ENCODE peak calls at places on chromosome 21, in five cellular contexts. One of them, this sample, is unnamed. For H3K9me3, the result is how much of the 10 kb centered on the place peaks cover.

GRCh38 chr21:37937668-37938067 is 21.4 kb upstream of the KCNJ6 start:
- DNase-seq in neuronal stem cell: no peak
- DNase-seq in H9: no peak
- DNase-seq in trophoblast cell: no peak
- DNase-seq in H1: no peak
- DNase-seq in this sample: no peak

GRCh38 chr21:46099476-46099875 is 1.6 kb downstream of the COL6A2 start:
- DNase-seq in H1: no peak
- DNase-seq in H9: peak
- DNase-seq in trophoblast cell: no peak
- DNase-seq in neuronal stem cell: no peak
- DNase-seq in this sample: peak

GRCh38 chr21:38486705-38487104 is 11.6 kb downstream of the ERG start:
- DNase-seq in H1: no peak
- DNase-seq in neuronal stem cell: no peak
- DNase-seq in H9: no peak
- DNase-seq in trophoblast cell: peak
- DNase-seq in this sample: no peak

GRCh38 chr21:25960423-25960822 is 210.1 kb downstream of the APP start:
- DNase-seq in H1: peak
- DNase-seq in neuronal stem cell: peak
- DNase-seq in trophoblast cell: no peak
- DNase-seq in H9: peak
- DNase-seq in this sample: peak

GRCh38 chr21:31284797-31285397 is 59.2 kb downstream of the TIAM1 start:
- DNase-seq in trophoblast cell: no peak
- DNase-seq in H1: no peak
- DNase-seq in neuronal stem cell: no peak
- DNase-seq in H9: no peak
- DNase-seq in this sample: peak

GRCh38 chr21:31520506-31521163 is 138.9 kb upstream of the SOD1 start:
- DNase-seq in H9: no peak
- DNase-seq in H1: no peak
- DNase-seq in trophoblast cell: no peak
- DNase-seq in neuronal stem cell: no peak
- DNase-seq in this sample: peak

GRCh38 chr21:38850277-38850951 is 44.7 kb downstream of the ETS2 start:
- DNase-seq in H1: no peak
- DNase-seq in H9: no peak
- DNase-seq in trophoblast cell: no peak
- DNase-seq in neuronal stem cell: no peak
- DNase-seq in this sample: no peak

GRCh38 chr21:44552136-44552535 is 831 bp upstream of the KRTAP10-2 start:
- DNase-seq in H9: no peak
- DNase-seq in trophoblast cell: no peak
- DNase-seq in H1: no peak
- DNase-seq in neuronal stem cell: no peak
- DNase-seq in this sample: no peak

GRCh38 chr21:44730028-44730395 is 18.6 kb upstream of the TSPEAR start:
- DNase-seq in H9: no peak
- DNase-seq in neuronal stem cell: no peak
- DNase-seq in trophoblast cell: no peak
- DNase-seq in H1: no peak
- DNase-seq in this sample: no peak

GRCh38 chr21:31335957-31336738 is 7.9 kb downstream of the TIAM1 start:
- DNase-seq in H1: no peak
- DNase-seq in trophoblast cell: peak
- DNase-seq in H9: no peak
- DNase-seq in neuronal stem cell: no peak
- DNase-seq in this sample: peak

GRCh38 chr21:28113718-28114117 is 879.0 kb downstream of the LTN1 start:
- DNase-seq in neuronal stem cell: no peak
- DNase-seq in H1: no peak
- DNase-seq in H9: no peak
- DNase-seq in trophoblast cell: no peak
- DNase-seq in this sample: no peak

GRCh38 chr21:18384771-18385170 is 18.8 kb downstream of the TMPRSS15 start:
- DNase-seq in H1: no peak
- DNase-seq in neuronal stem cell: no peak
- DNase-seq in H9: no peak
- DNase-seq in trophoblast cell: no peak
- DNase-seq in this sample: peak

DNA sequence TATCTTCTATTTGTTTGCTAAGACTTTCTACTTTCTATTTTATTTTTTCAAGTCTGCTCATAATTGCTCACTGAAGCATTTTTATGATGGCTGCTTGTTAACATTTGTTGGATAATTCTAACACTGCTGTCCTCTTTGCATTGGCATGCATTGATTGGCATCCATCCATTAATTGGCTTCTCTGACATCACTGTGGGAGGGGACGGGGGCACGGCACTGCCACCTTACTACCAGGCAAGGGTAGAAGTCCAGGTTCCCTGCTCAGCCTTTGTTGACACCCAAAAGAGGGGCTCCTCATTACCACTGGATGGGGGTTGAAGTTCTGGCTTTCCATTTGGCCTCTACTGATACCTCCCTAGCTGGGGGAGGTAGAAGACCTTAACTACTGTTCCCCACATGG is 11.5 kb upstream of the ABCG1 start:
- DNase-seq in H1: no peak
- DNase-seq in H9: no peak
- DNase-seq in trophoblast cell: no peak
- DNase-seq in neuronal stem cell: no peak
- DNase-seq in this sample: no peak
- H2BK12ac ChIP-seq in H1: no peak
- H2BK12ac ChIP-seq in H9: no peak
- H2BK12ac ChIP-seq in trophoblast cell: no peak
- H2BK12ac ChIP-seq in neuronal stem cell: no peak
- H2BK12ac ChIP-seq in this sample: no peak

DNA sequence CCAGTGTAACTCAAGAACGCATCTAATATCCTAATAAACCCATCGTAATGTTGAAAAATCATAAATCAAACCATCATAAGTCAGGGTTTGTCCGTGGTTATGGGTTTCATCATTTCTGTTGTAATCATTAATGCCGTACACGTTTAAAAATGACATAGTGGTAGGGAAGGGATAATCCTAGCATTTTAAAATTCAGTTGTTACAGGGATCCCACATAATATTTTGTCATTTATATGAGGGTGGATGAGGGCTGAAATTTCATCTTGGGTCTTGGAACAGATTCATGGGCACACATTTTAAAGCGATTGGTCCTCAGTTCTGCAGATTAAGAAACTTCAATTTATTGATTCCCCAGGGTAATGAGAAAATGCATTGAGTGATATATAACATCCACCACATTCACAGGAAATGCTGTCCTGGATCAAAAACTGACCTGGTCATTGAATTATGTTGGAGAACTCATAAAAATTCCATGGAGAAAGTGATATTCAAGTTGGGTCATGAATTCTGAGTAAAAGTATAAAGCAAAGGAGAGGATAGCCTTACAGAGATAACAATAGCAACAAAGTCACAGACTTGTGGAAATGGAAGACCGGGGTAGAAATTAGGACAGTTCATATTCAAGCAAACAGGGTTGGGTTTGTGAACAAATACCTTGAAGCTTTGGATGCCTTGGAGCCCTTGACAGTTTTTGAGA is 1527.3 kb upstream of the TPTE start:
- DNase-seq in H1: no peak
- DNase-seq in trophoblast cell: no peak
- DNase-seq in H9: no peak
- DNase-seq in neuronal stem cell: no peak
- DNase-seq in this sample: no peak
- H3K9me3 ChIP-seq in H1: half or more
- H3K9me3 ChIP-seq in trophoblast cell: under half
- H3K9me3 ChIP-seq in H9: half or more
- H3K9me3 ChIP-seq in neuronal stem cell: under half
- H3K9me3 ChIP-seq in this sample: under half

DNA sequence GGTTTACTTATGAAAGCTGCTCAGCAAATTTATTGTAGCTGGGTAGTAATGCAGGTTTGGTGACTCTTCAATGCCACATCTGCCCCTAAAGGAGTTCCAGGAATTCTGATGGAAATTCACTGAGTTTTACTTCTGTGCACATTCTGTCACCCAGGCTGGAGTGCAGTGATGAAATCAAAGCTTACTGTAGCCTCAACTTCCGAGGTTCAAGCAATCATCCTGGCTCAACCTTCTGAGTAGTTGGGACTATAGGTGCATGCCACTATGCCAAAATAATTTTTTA is 150.6 kb upstream of the RUNX1 start:
- DNase-seq in H9: no peak
- DNase-seq in trophoblast cell: peak
- DNase-seq in H1: no peak
- DNase-seq in neuronal stem cell: no peak
- DNase-seq in this sample: no peak
- H3K4ac ChIP-seq in H9: no peak
- H3K4ac ChIP-seq in trophoblast cell: no peak
- H3K4ac ChIP-seq in H1: no peak
- H3K4ac ChIP-seq in neuronal stem cell: no peak
- H3K4ac ChIP-seq in this sample: no peak

DNA sequence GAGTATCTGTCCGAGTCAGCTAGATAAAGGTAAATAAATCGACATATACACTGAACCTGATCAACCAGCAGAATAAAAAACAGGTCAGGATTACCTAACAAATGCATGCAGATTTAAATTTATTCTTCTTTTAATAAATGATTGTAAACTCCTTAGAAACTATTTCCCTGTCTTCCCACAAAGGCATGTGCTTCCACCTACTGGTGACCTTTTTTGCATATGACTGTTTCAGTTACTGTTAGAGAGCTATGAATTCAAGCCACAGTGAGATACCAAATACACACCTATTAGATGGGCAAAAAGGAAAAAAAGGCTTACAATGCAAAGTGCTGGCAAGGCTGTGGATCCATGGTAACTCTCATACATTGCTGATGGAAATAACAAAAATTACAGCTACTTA is 957.4 kb upstream of the NCAM2 start:
- DNase-seq in H1: no peak
- DNase-seq in H9: no peak
- DNase-seq in neuronal stem cell: no peak
- DNase-seq in trophoblast cell: no peak
- DNase-seq in this sample: peak
- H2BK12ac ChIP-seq in H1: no peak
- H2BK12ac ChIP-seq in H9: no peak
- H2BK12ac ChIP-seq in neuronal stem cell: no peak
- H2BK12ac ChIP-seq in trophoblast cell: no peak
- H2BK12ac ChIP-seq in this sample: no peak

GRCh38 chr21:7952648-7953047 is 2568.7 kb upstream of the TPTE start:
- DNase-seq in trophoblast cell: no peak
- DNase-seq in H1: no peak
- DNase-seq in neuronal stem cell: no peak
- DNase-seq in H9: no peak
- DNase-seq in this sample: no peak
- H3K9me3 ChIP-seq in trophoblast cell: under half
- H3K9me3 ChIP-seq in H1: half or more
- H3K9me3 ChIP-seq in neuronal stem cell: half or more
- H3K9me3 ChIP-seq in H9: under half
- H3K9me3 ChIP-seq in this sample: half or more

GRCh38 chr21:40143822-40144525 is 276.7 kb downstream of the PCP4 start:
- DNase-seq in trophoblast cell: peak
- DNase-seq in neuronal stem cell: peak
- DNase-seq in H9: peak
- DNase-seq in H1: no peak
- DNase-seq in this sample: peak
- H3K4ac ChIP-seq in trophoblast cell: no peak
- H3K4ac ChIP-seq in neuronal stem cell: no peak
- H3K4ac ChIP-seq in H9: no peak
- H3K4ac ChIP-seq in H1: no peak
- H3K4ac ChIP-seq in this sample: no peak

GRCh38 chr21:22806278-22806677 is 1808.1 kb downstream of the NCAM2 start:
- DNase-seq in neuronal stem cell: no peak
- DNase-seq in H1: no peak
- DNase-seq in trophoblast cell: no peak
- DNase-seq in H9: no peak
- DNase-seq in this sample: no peak
- H2BK12ac ChIP-seq in neuronal stem cell: no peak
- H2BK12ac ChIP-seq in H1: no peak
- H2BK12ac ChIP-seq in trophoblast cell: no peak
- H2BK12ac ChIP-seq in H9: no peak
- H2BK12ac ChIP-seq in this sample: no peak

GRCh38 chr21:15508554-15508953 is 221.2 kb upstream of the USP25 start:
- DNase-seq in neuronal stem cell: no peak
- DNase-seq in H9: no peak
- DNase-seq in trophoblast cell: no peak
- DNase-seq in H1: no peak
- DNase-seq in this sample: no peak

GRCh38 chr21:15506086-15506485 is 223.7 kb upstream of the USP25 start:
- DNase-seq in H1: no peak
- DNase-seq in neuronal stem cell: no peak
- DNase-seq in trophoblast cell: no peak
- DNase-seq in H9: no peak
- DNase-seq in this sample: no peak
- H3K9me3 ChIP-seq in H1: under half
- H3K9me3 ChIP-seq in neuronal stem cell: under half
- H3K9me3 ChIP-seq in trophoblast cell: under half
- H3K9me3 ChIP-seq in H9: under half
- H3K9me3 ChIP-seq in this sample: under half